ENCODE peak calls at places on chromosomes 16 and 17, in ten cellular contexts. W is amniotic stem cell; I is stimulated activated CD8-positive, alpha-beta memory T cell treated with anti-CD3 and anti-CD28 coated beads, Interleukin-7, amount 100 ng/mL, for 1 hour; B is HEK293T; D is occipital lobe; K is fibroblast of mammary gland; P is neural progenitor cell; C is nephron progenitor cell; L is left ventricle myocardium inferior; V is pulmonary artery endothelial cell. S is an unnamed sample.

GRCh38 chr16:69233124-69233523 is 46.2 kb downstream of the SNTB2 start:
- DNase-seq in I (no peak), D (no peak), C (no peak), L (no peak), K (no peak), W (no peak), V (no peak), P (no peak), B (no peak), S (no peak)

GRCh38 chr17:58643147-58643546 is 48.7 kb downstream of the TEX14 start:
- DNase-seq in I (no peak), P (no peak), K (peak), L (no peak), B (no peak), V (no peak), C (no peak), D (no peak), W (peak), S (no peak)

GRCh38 chr17:48374650-48375230 is 55.3 kb downstream of the SKAP1 start:
- DNase-seq in P (peak), L (no peak), W (no peak), K (peak), B (peak), V (no peak), D (no peak), I (no peak), C (no peak), S (no peak)

GRCh38 chr17:4604111-4604644 is 19.8 kb downstream of the SMTNL2 start:
- DNase-seq in C (no peak), P (no peak), L (peak), D (no peak), B (peak), I (no peak), W (no peak), K (peak), V (no peak), S (peak)

GRCh38 chr17:8117980-8118768 is at the start of gene ALOXE3:
- DNase-seq in W (no peak), C (peak), P (peak), D (no peak), V (no peak), L (no peak), K (peak), B (no peak), I (no peak), S (no peak)

GRCh38 chr16:72666267-72666666 is 381.7 kb downstream of the ZFHX3 start:
- DNase-seq in K (peak), W (no peak), P (peak), V (no peak), B (no peak), D (no peak), I (no peak), L (no peak), C (no peak), S (no peak)

GRCh38 chr16:11901091-11901490 is 14.7 kb downstream of the GSPT1 start:
- DNase-seq in P (no peak), W (no peak), L (no peak), C (no peak), K (no peak), I (no peak), D (no peak), B (no peak), V (no peak), S (no peak)

GRCh38 chr17:18321309-18321708 is 6.2 kb downstream of the SMCR8 start:
- DNase-seq in C (no peak), L (no peak), K (peak), W (no peak), V (no peak), I (no peak), D (no peak), B (no peak), P (peak), S (no peak)

GRCh38 chr17:14468858-14469257 is 168.0 kb downstream of the HS3ST3B1 start:
- DNase-seq in C (no peak), K (no peak), L (no peak), I (no peak), V (no peak), D (no peak), W (no peak), P (no peak), B (no peak), S (no peak)

GRCh38 chr17:73069164-73069774 is 23.2 kb downstream of the SLC39A11 start:
- DNase-seq in D (no peak), V (no peak), P (no peak), C (no peak), B (no peak), W (no peak), K (no peak), I (no peak), L (no peak), S (peak)

S was measured in AG09319.